ENCODE peak calls at places on chromosome 9, in five cellular contexts. Z is aorta; L is body of pancreas; I is SJSA1; S is CD4-positive, alpha-beta memory T cell. H is an unnamed sample. For H3K27me3 and H3K4me1, the result is how much of the 10 kb centered on the place peaks cover.

GRCh38 chr9:4689687-4690104 is 10.3 kb downstream of the CDC37L1 start:
- DNase-seq in S (no peak), L (no peak), Z (no peak), I (no peak), H (no peak)

GRCh38 chr9:125317704-125318103 is 56.1 kb downstream of the GAPVD1 start:
- DNase-seq in S (no peak), Z (no peak), I (no peak), L (no peak), H (no peak)

GRCh38 chr9:86749530-86750275 is 197.6 kb downstream of the GAS1 start:
- DNase-seq in S (no peak), Z (no peak), L (no peak), I (no peak), H (peak)

GRCh38 chr9:120872775-120873502 is 4.0 kb downstream of the PHF19 start:
- DNase-seq in S (no peak), I (no peak), L (no peak), Z (no peak), H (no peak)

GRCh38 chr9:132372177-132373095 is 17.6 kb upstream of the SETX start:
- DNase-seq in L (peak), S (no peak), Z (no peak), I (no peak), H (peak)

GRCh38 chr9:72951043-72951442 is 1.8 kb downstream of the ALDH1A1 start:
- DNase-seq in L (no peak), S (no peak), I (no peak), Z (no peak), H (no peak)

GRCh38 chr9:134566936-134567335 is 74.7 kb upstream of the COL5A1 start:
- DNase-seq in L (no peak), S (no peak), I (peak), Z (peak), H (peak)

GRCh38 chr9:94782367-94783120 is 56.0 kb downstream of the AOPEP start:
- DNase-seq in S (no peak), I (no peak), Z (no peak), L (no peak), H (no peak)

GRCh38 chr9:128001411-128002298 is 20.9 kb upstream of the EEIG1 start:
- DNase-seq in I (peak), S (no peak), L (no peak), Z (no peak), H (no peak)

GRCh38 chr9:121288874-121289553 is 21.1 kb downstream of the GSN start:
- DNase-seq in S (no peak), I (no peak), Z (peak), L (peak), H (peak)

GRCh38 chr9:133443982-133444381 is 15.8 kb upstream of the CACFD1 start:
- DNase-seq in L (no peak), I (no peak), S (no peak), Z (no peak), H (no peak)

GRCh38 chr9:86792136-86792535 is 155.2 kb downstream of the GAS1 start:
- DNase-seq in S (no peak), L (no peak), I (no peak), Z (no peak), H (no peak)

GRCh38 chr9:126489604-126490593 is 123.8 kb upstream of the LMX1B start:
- DNase-seq in Z (peak), S (no peak), I (no peak), L (no peak), H (no peak)

GRCh38 chr9:34459941-34460340 is 1.3 kb downstream of the DNAI1 start:
- DNase-seq in L (no peak), I (no peak), S (no peak), Z (no peak), H (no peak)

GRCh38 chr9:79885093-79885857 is 313.5 kb downstream of the TLE4 start:
- DNase-seq in L (no peak), Z (no peak), S (no peak), I (no peak), H (no peak)

GRCh38 chr9:70120834-70121510 is 77.3 kb downstream of the MAMDC2 start:
- DNase-seq in I (peak), S (no peak), Z (peak), L (peak), H (peak)

GRCh38 chr9:14343236-14343947 is 29.5 kb upstream of the NFIB start:
- DNase-seq in S (no peak), L (no peak), Z (no peak), I (no peak), H (no peak)

GRCh38 chr9:26669641-26670040 is 223.0 kb downstream of the CAAP1 start:
- DNase-seq in I (no peak), S (no peak), L (no peak), Z (no peak), H (no peak)

GRCh38 chr9:34385561-34386230 is 9.0 kb upstream of the MYORG start:
- DNase-seq in S (no peak), Z (no peak), I (no peak), L (no peak), H (no peak)

GRCh38 chr9:118957585-118957984 is 411.6 kb downstream of the BRINP1 start:
- DNase-seq in S (no peak), L (no peak), Z (no peak), I (no peak), H (no peak)

GRCh38 chr9:71552480-71552879 is 215.8 kb downstream of the CEMIP2 start:
- DNase-seq in L (peak), I (no peak), Z (no peak), S (no peak), H (no peak)

DNA sequence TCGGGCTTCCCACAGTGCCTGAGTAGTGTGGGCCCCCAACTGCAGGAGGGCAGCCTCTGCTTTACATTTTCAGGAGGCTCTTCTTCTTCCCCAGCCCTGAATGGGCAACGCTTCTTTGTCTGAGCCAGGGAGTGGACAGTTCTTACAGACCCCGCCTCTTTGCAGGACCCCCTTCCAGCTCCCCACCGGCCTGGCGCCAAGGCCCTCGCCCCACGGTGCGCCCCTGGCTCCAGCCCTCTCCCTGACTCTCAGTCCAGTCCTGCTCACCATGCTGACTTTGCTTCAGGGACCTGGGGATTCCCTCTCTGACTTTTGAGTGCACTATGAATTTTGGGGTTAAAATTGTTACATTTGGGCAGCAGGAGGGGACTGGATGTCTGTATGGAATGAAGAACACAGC is 123.8 kb downstream of the HSD17B3 start:
- DNase-seq in L (no peak), I (no peak), Z (peak), S (no peak), H (no peak)
- H3K27me3 ChIP-seq in L (under half), I (under half), Z (under half), S (under half), H (under half)

GRCh38 chr9:38039907-38040682 is 28.9 kb downstream of the SHB start:
- DNase-seq in Z (no peak), S (no peak), I (no peak), L (no peak), H (no peak)
- H3K4me1 ChIP-seq in Z (under half), S (under half), I (half or more), L (half or more), H (half or more)

GRCh38 chr9:36802171-36802920 is 229.7 kb downstream of the MELK start:
- DNase-seq in L (no peak), I (peak), Z (no peak), S (no peak), H (no peak)
- H3K27me3 ChIP-seq in L (under half), I (under half), Z (under half), S (under half), H (under half)

GRCh38 chr9:129414377-129415021 is 206.4 kb downstream of the C9orf50 start:
- DNase-seq in L (peak), S (peak), I (no peak), Z (no peak), H (peak)

GRCh38 chr9:129413537-129414376 is 207.1 kb downstream of the C9orf50 start:
- DNase-seq in S (peak), I (peak), Z (peak), L (peak), H (peak)

GRCh38 chr9:129408535-129409215 is 212.2 kb downstream of the C9orf50 start:
- DNase-seq in Z (no peak), I (no peak), L (peak), S (no peak), H (no peak)

GRCh38 chr9:129412814-129413536 is 207.9 kb downstream of the C9orf50 start:
- DNase-seq in L (peak), Z (peak), I (no peak), S (peak), H (peak)

DNA sequence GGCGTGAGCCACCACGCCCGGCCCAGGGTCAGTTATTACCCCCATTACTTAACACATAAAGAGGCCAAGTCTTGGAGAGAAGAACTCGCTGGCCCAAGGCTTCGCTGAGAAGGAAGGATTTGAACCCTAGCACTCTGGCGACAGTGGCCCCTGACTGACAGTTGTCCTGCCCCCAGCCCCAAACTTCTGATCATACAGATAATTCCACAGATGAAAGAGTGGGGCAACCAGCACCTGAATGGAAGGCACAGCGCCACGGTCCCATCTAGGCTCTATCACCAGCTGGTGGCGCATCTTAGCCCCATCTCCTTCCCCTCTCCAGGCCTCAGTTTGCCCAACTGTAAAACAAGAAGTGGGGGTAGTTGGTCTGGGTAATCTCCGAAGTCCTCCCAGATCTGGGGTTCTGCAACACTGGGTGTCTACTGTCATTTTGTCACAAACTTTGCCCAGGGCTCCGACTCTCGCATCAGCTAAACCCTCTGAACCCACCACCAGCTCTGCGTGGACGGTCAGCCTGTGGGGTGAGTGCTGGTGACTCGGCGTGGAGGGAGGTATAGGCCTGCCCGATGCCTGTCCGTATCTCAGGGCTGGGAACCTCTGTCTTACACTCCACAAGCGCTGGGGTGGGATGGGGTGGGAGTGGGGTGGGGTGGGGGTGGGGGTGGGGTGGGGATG is 209.3 kb downstream of the C9orf50 start:
- DNase-seq in I (no peak), S (no peak), Z (peak), L (no peak), H (no peak)
- H3K4me1 ChIP-seq in I (under half), S (under half), Z (under half), L (under half), H (under half)

GRCh38 chr9:116327702-116328440 is 174.3 kb downstream of the PAPPA start:
- DNase-seq in S (no peak), L (no peak), Z (no peak), I (no peak), H (no peak)
- H3K27me3 ChIP-seq in S (under half), L (under half), Z (under half), I (under half), H (under half)